ENCODE peak calls at places on chromosomes 7 and 10, in seven cellular contexts. One of them, this sample, is unnamed.

GRCh38 chr7:21944616-21945373 is 904 bp downstream of the CDCA7L start:
- DNase-seq in foreskin fibroblast: no peak
- DNase-seq in NCI-H1105 treated with DMSO at 0.1 percent for 48 hours: peak
- DNase-seq in stimulated activated CD8-positive, alpha-beta memory T cell treated with anti-CD3 and anti-CD28 coated beads, Interleukin-2, amount 100 ng/mL, for 1 hour: no peak
- DNase-seq in putamen: peak
- DNase-seq in CD4-positive, alpha-beta T cell: no peak
- DNase-seq in activated CD4-positive, alpha-beta T cell treated with anti-CD3 and anti-CD28 coated beads for 24 hours: peak
- DNase-seq in this sample: no peak

GRCh38 chr7:32061346-32061745 is 8.9 kb downstream of the PDE1C start:
- DNase-seq in foreskin fibroblast: no peak
- DNase-seq in NCI-H1105 treated with DMSO at 0.1 percent for 48 hours: no peak
- DNase-seq in stimulated activated CD8-positive, alpha-beta memory T cell treated with anti-CD3 and anti-CD28 coated beads, Interleukin-2, amount 100 ng/mL, for 1 hour: no peak
- DNase-seq in putamen: no peak
- DNase-seq in CD4-positive, alpha-beta T cell: no peak
- DNase-seq in activated CD4-positive, alpha-beta T cell treated with anti-CD3 and anti-CD28 coated beads for 24 hours: no peak
- DNase-seq in this sample: no peak

GRCh38 chr7:70634071-70634470 is 497.9 kb upstream of the GALNT17 start:
- DNase-seq in foreskin fibroblast: no peak
- DNase-seq in NCI-H1105 treated with DMSO at 0.1 percent for 48 hours: no peak
- DNase-seq in stimulated activated CD8-positive, alpha-beta memory T cell treated with anti-CD3 and anti-CD28 coated beads, Interleukin-2, amount 100 ng/mL, for 1 hour: no peak
- DNase-seq in putamen: no peak
- DNase-seq in CD4-positive, alpha-beta T cell: no peak
- DNase-seq in activated CD4-positive, alpha-beta T cell treated with anti-CD3 and anti-CD28 coated beads for 24 hours: no peak
- DNase-seq in this sample: no peak

GRCh38 chr7:83738436-83738835 is 89.5 kb upstream of the SEMA3E start:
- DNase-seq in foreskin fibroblast: no peak
- DNase-seq in NCI-H1105 treated with DMSO at 0.1 percent for 48 hours: peak
- DNase-seq in stimulated activated CD8-positive, alpha-beta memory T cell treated with anti-CD3 and anti-CD28 coated beads, Interleukin-2, amount 100 ng/mL, for 1 hour: no peak
- DNase-seq in putamen: no peak
- DNase-seq in CD4-positive, alpha-beta T cell: no peak
- DNase-seq in activated CD4-positive, alpha-beta T cell treated with anti-CD3 and anti-CD28 coated beads for 24 hours: no peak
- DNase-seq in this sample: no peak

GRCh38 chr10:4243651-4244050 is 458.6 kb upstream of the KLF6 start:
- DNase-seq in foreskin fibroblast: peak
- DNase-seq in NCI-H1105 treated with DMSO at 0.1 percent for 48 hours: no peak
- DNase-seq in stimulated activated CD8-positive, alpha-beta memory T cell treated with anti-CD3 and anti-CD28 coated beads, Interleukin-2, amount 100 ng/mL, for 1 hour: no peak
- DNase-seq in putamen: no peak
- DNase-seq in CD4-positive, alpha-beta T cell: no peak
- DNase-seq in activated CD4-positive, alpha-beta T cell treated with anti-CD3 and anti-CD28 coated beads for 24 hours: no peak
- DNase-seq in this sample: no peak

GRCh38 chr10:77490512-77490911 is 147.1 kb downstream of the KCNMA1 start:
- DNase-seq in foreskin fibroblast: no peak
- DNase-seq in NCI-H1105 treated with DMSO at 0.1 percent for 48 hours: no peak
- DNase-seq in stimulated activated CD8-positive, alpha-beta memory T cell treated with anti-CD3 and anti-CD28 coated beads, Interleukin-2, amount 100 ng/mL, for 1 hour: no peak
- DNase-seq in putamen: no peak
- DNase-seq in CD4-positive, alpha-beta T cell: no peak
- DNase-seq in activated CD4-positive, alpha-beta T cell treated with anti-CD3 and anti-CD28 coated beads for 24 hours: no peak
- DNase-seq in this sample: no peak

GRCh38 chr10:5948999-5949759 is 28.2 kb downstream of the IL15RA start:
- DNase-seq in foreskin fibroblast: peak
- DNase-seq in NCI-H1105 treated with DMSO at 0.1 percent for 48 hours: no peak
- DNase-seq in stimulated activated CD8-positive, alpha-beta memory T cell treated with anti-CD3 and anti-CD28 coated beads, Interleukin-2, amount 100 ng/mL, for 1 hour: no peak
- DNase-seq in putamen: peak
- DNase-seq in CD4-positive, alpha-beta T cell: no peak
- DNase-seq in activated CD4-positive, alpha-beta T cell treated with anti-CD3 and anti-CD28 coated beads for 24 hours: peak
- DNase-seq in this sample: peak

GRCh38 chr7:106871793-106872571 is 6.9 kb downstream of the PIK3CG start:
- DNase-seq in foreskin fibroblast: peak
- DNase-seq in NCI-H1105 treated with DMSO at 0.1 percent for 48 hours: no peak
- DNase-seq in stimulated activated CD8-positive, alpha-beta memory T cell treated with anti-CD3 and anti-CD28 coated beads, Interleukin-2, amount 100 ng/mL, for 1 hour: no peak
- DNase-seq in putamen: no peak
- DNase-seq in CD4-positive, alpha-beta T cell: no peak
- DNase-seq in activated CD4-positive, alpha-beta T cell treated with anti-CD3 and anti-CD28 coated beads for 24 hours: no peak
- DNase-seq in this sample: no peak

GRCh38 chr7:42091461-42092229 is 145.4 kb downstream of the GLI3 start:
- DNase-seq in foreskin fibroblast: no peak
- DNase-seq in NCI-H1105 treated with DMSO at 0.1 percent for 48 hours: no peak
- DNase-seq in stimulated activated CD8-positive, alpha-beta memory T cell treated with anti-CD3 and anti-CD28 coated beads, Interleukin-2, amount 100 ng/mL, for 1 hour: no peak
- DNase-seq in putamen: no peak
- DNase-seq in CD4-positive, alpha-beta T cell: no peak
- DNase-seq in activated CD4-positive, alpha-beta T cell treated with anti-CD3 and anti-CD28 coated beads for 24 hours: no peak
- DNase-seq in this sample: no peak

GRCh38 chr10:59887972-59888640 is 18.2 kb downstream of the CCDC6 start:
- DNase-seq in foreskin fibroblast: no peak
- DNase-seq in NCI-H1105 treated with DMSO at 0.1 percent for 48 hours: no peak
- DNase-seq in stimulated activated CD8-positive, alpha-beta memory T cell treated with anti-CD3 and anti-CD28 coated beads, Interleukin-2, amount 100 ng/mL, for 1 hour: no peak
- DNase-seq in putamen: no peak
- DNase-seq in CD4-positive, alpha-beta T cell: no peak
- DNase-seq in activated CD4-positive, alpha-beta T cell treated with anti-CD3 and anti-CD28 coated beads for 24 hours: no peak
- DNase-seq in this sample: no peak

GRCh38 chr10:113030453-113030852 is 80.4 kb downstream of the TCF7L2 start:
- DNase-seq in foreskin fibroblast: no peak
- DNase-seq in NCI-H1105 treated with DMSO at 0.1 percent for 48 hours: no peak
- DNase-seq in stimulated activated CD8-positive, alpha-beta memory T cell treated with anti-CD3 and anti-CD28 coated beads, Interleukin-2, amount 100 ng/mL, for 1 hour: no peak
- DNase-seq in putamen: no peak
- DNase-seq in CD4-positive, alpha-beta T cell: no peak
- DNase-seq in activated CD4-positive, alpha-beta T cell treated with anti-CD3 and anti-CD28 coated beads for 24 hours: no peak
- DNase-seq in this sample: no peak

GRCh38 chr10:103276941-103277712 is at the start of gene INA:
- DNase-seq in foreskin fibroblast: peak
- DNase-seq in NCI-H1105 treated with DMSO at 0.1 percent for 48 hours: peak
- DNase-seq in stimulated activated CD8-positive, alpha-beta memory T cell treated with anti-CD3 and anti-CD28 coated beads, Interleukin-2, amount 100 ng/mL, for 1 hour: no peak
- DNase-seq in putamen: no peak
- DNase-seq in CD4-positive, alpha-beta T cell: no peak
- DNase-seq in activated CD4-positive, alpha-beta T cell treated with anti-CD3 and anti-CD28 coated beads for 24 hours: peak
- DNase-seq in this sample: peak

GRCh38 chr7:40945788-40946187 is 757.1 kb downstream of the INHBA start:
- DNase-seq in foreskin fibroblast: peak
- DNase-seq in NCI-H1105 treated with DMSO at 0.1 percent for 48 hours: no peak
- DNase-seq in stimulated activated CD8-positive, alpha-beta memory T cell treated with anti-CD3 and anti-CD28 coated beads, Interleukin-2, amount 100 ng/mL, for 1 hour: no peak
- DNase-seq in putamen: no peak
- DNase-seq in CD4-positive, alpha-beta T cell: no peak
- DNase-seq in activated CD4-positive, alpha-beta T cell treated with anti-CD3 and anti-CD28 coated beads for 24 hours: no peak
- DNase-seq in this sample: no peak

GRCh38 chr7:33062782-33063443 is 337 bp upstream of the NT5C3A start:
- DNase-seq in foreskin fibroblast: peak
- DNase-seq in NCI-H1105 treated with DMSO at 0.1 percent for 48 hours: peak
- DNase-seq in stimulated activated CD8-positive, alpha-beta memory T cell treated with anti-CD3 and anti-CD28 coated beads, Interleukin-2, amount 100 ng/mL, for 1 hour: peak
- DNase-seq in putamen: peak
- DNase-seq in CD4-positive, alpha-beta T cell: peak
- DNase-seq in activated CD4-positive, alpha-beta T cell treated with anti-CD3 and anti-CD28 coated beads for 24 hours: peak
- DNase-seq in this sample: peak

GRCh38 chr10:32889631-32890212 is 68.3 kb downstream of the ITGB1 start:
- DNase-seq in foreskin fibroblast: no peak
- DNase-seq in NCI-H1105 treated with DMSO at 0.1 percent for 48 hours: no peak
- DNase-seq in stimulated activated CD8-positive, alpha-beta memory T cell treated with anti-CD3 and anti-CD28 coated beads, Interleukin-2, amount 100 ng/mL, for 1 hour: no peak
- DNase-seq in putamen: no peak
- DNase-seq in CD4-positive, alpha-beta T cell: no peak
- DNase-seq in activated CD4-positive, alpha-beta T cell treated with anti-CD3 and anti-CD28 coated beads for 24 hours: no peak
- DNase-seq in this sample: no peak

GRCh38 chr10:44405038-44405437 is 20.1 kb upstream of the CXCL12 start:
- DNase-seq in foreskin fibroblast: no peak
- DNase-seq in NCI-H1105 treated with DMSO at 0.1 percent for 48 hours: no peak
- DNase-seq in stimulated activated CD8-positive, alpha-beta memory T cell treated with anti-CD3 and anti-CD28 coated beads, Interleukin-2, amount 100 ng/mL, for 1 hour: no peak
- DNase-seq in putamen: no peak
- DNase-seq in CD4-positive, alpha-beta T cell: no peak
- DNase-seq in activated CD4-positive, alpha-beta T cell treated with anti-CD3 and anti-CD28 coated beads for 24 hours: no peak
- DNase-seq in this sample: no peak

GRCh38 chr10:11522821-11523245 is 88.6 kb downstream of the USP6NL start:
- DNase-seq in foreskin fibroblast: no peak
- DNase-seq in NCI-H1105 treated with DMSO at 0.1 percent for 48 hours: no peak
- DNase-seq in stimulated activated CD8-positive, alpha-beta memory T cell treated with anti-CD3 and anti-CD28 coated beads, Interleukin-2, amount 100 ng/mL, for 1 hour: no peak
- DNase-seq in putamen: no peak
- DNase-seq in CD4-positive, alpha-beta T cell: no peak
- DNase-seq in activated CD4-positive, alpha-beta T cell treated with anti-CD3 and anti-CD28 coated beads for 24 hours: no peak
- DNase-seq in this sample: no peak

GRCh38 chr10:107994621-107995274 is 830.2 kb upstream of the SORCS1 start:
- DNase-seq in foreskin fibroblast: no peak
- DNase-seq in NCI-H1105 treated with DMSO at 0.1 percent for 48 hours: no peak
- DNase-seq in stimulated activated CD8-positive, alpha-beta memory T cell treated with anti-CD3 and anti-CD28 coated beads, Interleukin-2, amount 100 ng/mL, for 1 hour: no peak
- DNase-seq in putamen: no peak
- DNase-seq in CD4-positive, alpha-beta T cell: no peak
- DNase-seq in activated CD4-positive, alpha-beta T cell treated with anti-CD3 and anti-CD28 coated beads for 24 hours: no peak
- DNase-seq in this sample: no peak